ENCODE peak calls at places on chromosome X, in nine cellular contexts. One of them, this sample, is unnamed.

GRCh38 chrX:22392176-22392814 is 119.6 kb downstream of the CBLL2 start:
- DNase-seq in right lobe of liver: no peak
- DNase-seq in K562: no peak
- DNase-seq in cardiac fibroblast: no peak
- DNase-seq in HL-60: no peak
- DNase-seq in foreskin fibroblast: no peak
- DNase-seq in H7: no peak
- DNase-seq in cardiac muscle cell: no peak
- DNase-seq in neural progenitor cell: no peak
- DNase-seq in this sample: peak

GRCh38 chrX:26032141-26032917 is 105.8 kb upstream of the MAGEB18 start:
- DNase-seq in cardiac fibroblast: peak
- DNase-seq in foreskin fibroblast: no peak
- DNase-seq in right lobe of liver: no peak
- DNase-seq in H7: no peak
- DNase-seq in HL-60: no peak
- DNase-seq in neural progenitor cell: no peak
- DNase-seq in cardiac muscle cell: no peak
- DNase-seq in K562: no peak
- DNase-seq in this sample: no peak

GRCh38 chrX:115642895-115643530 is 82.0 kb downstream of the PLS3 start:
- DNase-seq in H7: no peak
- DNase-seq in neural progenitor cell: peak
- DNase-seq in cardiac fibroblast: peak
- DNase-seq in HL-60: peak
- DNase-seq in cardiac muscle cell: peak
- DNase-seq in right lobe of liver: no peak
- DNase-seq in K562: peak
- DNase-seq in foreskin fibroblast: peak
- DNase-seq in this sample: peak

GRCh38 chrX:149638860-149639259 is 7.3 kb upstream of the TMEM185A start:
- DNase-seq in cardiac muscle cell: no peak
- DNase-seq in H7: no peak
- DNase-seq in neural progenitor cell: no peak
- DNase-seq in HL-60: no peak
- DNase-seq in K562: no peak
- DNase-seq in foreskin fibroblast: no peak
- DNase-seq in right lobe of liver: no peak
- DNase-seq in cardiac fibroblast: peak
- DNase-seq in this sample: no peak

GRCh38 chrX:7061429-7061828 is 86.1 kb upstream of the STS start:
- DNase-seq in foreskin fibroblast: no peak
- DNase-seq in neural progenitor cell: no peak
- DNase-seq in cardiac fibroblast: no peak
- DNase-seq in HL-60: no peak
- DNase-seq in H7: no peak
- DNase-seq in K562: no peak
- DNase-seq in right lobe of liver: no peak
- DNase-seq in cardiac muscle cell: no peak
- DNase-seq in this sample: no peak

GRCh38 chrX:105552395-105552794 is 269.9 kb upstream of the NRK start:
- DNase-seq in right lobe of liver: no peak
- DNase-seq in cardiac fibroblast: peak
- DNase-seq in K562: no peak
- DNase-seq in H7: no peak
- DNase-seq in cardiac muscle cell: no peak
- DNase-seq in foreskin fibroblast: peak
- DNase-seq in neural progenitor cell: no peak
- DNase-seq in HL-60: no peak
- DNase-seq in this sample: no peak

GRCh38 chrX:3697701-3698279 is 15.7 kb downstream of the PRKX start:
- DNase-seq in cardiac muscle cell: no peak
- DNase-seq in foreskin fibroblast: no peak
- DNase-seq in K562: no peak
- DNase-seq in neural progenitor cell: peak
- DNase-seq in right lobe of liver: no peak
- DNase-seq in cardiac fibroblast: peak
- DNase-seq in H7: peak
- DNase-seq in HL-60: no peak
- DNase-seq in this sample: peak

GRCh38 chrX:154396948-154397887 is 959 bp upstream of the RPL10 start:
- DNase-seq in cardiac fibroblast: peak
- DNase-seq in HL-60: peak
- DNase-seq in H7: peak
- DNase-seq in K562: peak
- DNase-seq in right lobe of liver: peak
- DNase-seq in foreskin fibroblast: peak
- DNase-seq in neural progenitor cell: peak
- DNase-seq in cardiac muscle cell: peak
- DNase-seq in this sample: no peak

GRCh38 chrX:12770440-12770839 is 20.8 kb upstream of the PRPS2 start:
- DNase-seq in cardiac fibroblast: peak
- DNase-seq in K562: peak
- DNase-seq in cardiac muscle cell: peak
- DNase-seq in neural progenitor cell: peak
- DNase-seq in H7: no peak
- DNase-seq in right lobe of liver: no peak
- DNase-seq in HL-60: no peak
- DNase-seq in foreskin fibroblast: no peak
- DNase-seq in this sample: no peak

GRCh38 chrX:9172451-9172850 is 138.5 kb upstream of the FAM9B start:
- DNase-seq in H7: no peak
- DNase-seq in HL-60: no peak
- DNase-seq in cardiac muscle cell: no peak
- DNase-seq in K562: no peak
- DNase-seq in neural progenitor cell: no peak
- DNase-seq in right lobe of liver: no peak
- DNase-seq in cardiac fibroblast: no peak
- DNase-seq in foreskin fibroblast: no peak
- DNase-seq in this sample: no peak

GRCh38 chrX:67558267-67558666 is 14.4 kb downstream of the AR start:
- DNase-seq in right lobe of liver: no peak
- DNase-seq in H7: no peak
- DNase-seq in K562: no peak
- DNase-seq in cardiac muscle cell: no peak
- DNase-seq in neural progenitor cell: no peak
- DNase-seq in HL-60: no peak
- DNase-seq in foreskin fibroblast: no peak
- DNase-seq in cardiac fibroblast: no peak
- DNase-seq in this sample: no peak

GRCh38 chrX:108122748-108123147 is 31.2 kb downstream of the ATG4A start:
- DNase-seq in K562: no peak
- DNase-seq in foreskin fibroblast: peak
- DNase-seq in right lobe of liver: no peak
- DNase-seq in cardiac muscle cell: no peak
- DNase-seq in HL-60: no peak
- DNase-seq in H7: no peak
- DNase-seq in cardiac fibroblast: peak
- DNase-seq in neural progenitor cell: no peak
- DNase-seq in this sample: no peak

GRCh38 chrX:108097380-108097779 is 5.8 kb downstream of the ATG4A start:
- DNase-seq in cardiac muscle cell: no peak
- DNase-seq in right lobe of liver: no peak
- DNase-seq in H7: no peak
- DNase-seq in K562: no peak
- DNase-seq in cardiac fibroblast: no peak
- DNase-seq in neural progenitor cell: no peak
- DNase-seq in HL-60: no peak
- DNase-seq in foreskin fibroblast: peak
- DNase-seq in this sample: no peak

GRCh38 chrX:26262121-26262523 is 46.2 kb downstream of the MAGEB5 start:
- DNase-seq in foreskin fibroblast: peak
- DNase-seq in H7: no peak
- DNase-seq in K562: no peak
- DNase-seq in cardiac muscle cell: no peak
- DNase-seq in neural progenitor cell: no peak
- DNase-seq in right lobe of liver: no peak
- DNase-seq in cardiac fibroblast: peak
- DNase-seq in HL-60: no peak
- DNase-seq in this sample: peak

GRCh38 chrX:78327370-78328048 is at the start of gene CYSLTR1:
- DNase-seq in H7: no peak
- DNase-seq in right lobe of liver: no peak
- DNase-seq in cardiac fibroblast: no peak
- DNase-seq in HL-60: peak
- DNase-seq in cardiac muscle cell: peak
- DNase-seq in foreskin fibroblast: no peak
- DNase-seq in K562: no peak
- DNase-seq in neural progenitor cell: peak
- DNase-seq in this sample: no peak

DNA sequence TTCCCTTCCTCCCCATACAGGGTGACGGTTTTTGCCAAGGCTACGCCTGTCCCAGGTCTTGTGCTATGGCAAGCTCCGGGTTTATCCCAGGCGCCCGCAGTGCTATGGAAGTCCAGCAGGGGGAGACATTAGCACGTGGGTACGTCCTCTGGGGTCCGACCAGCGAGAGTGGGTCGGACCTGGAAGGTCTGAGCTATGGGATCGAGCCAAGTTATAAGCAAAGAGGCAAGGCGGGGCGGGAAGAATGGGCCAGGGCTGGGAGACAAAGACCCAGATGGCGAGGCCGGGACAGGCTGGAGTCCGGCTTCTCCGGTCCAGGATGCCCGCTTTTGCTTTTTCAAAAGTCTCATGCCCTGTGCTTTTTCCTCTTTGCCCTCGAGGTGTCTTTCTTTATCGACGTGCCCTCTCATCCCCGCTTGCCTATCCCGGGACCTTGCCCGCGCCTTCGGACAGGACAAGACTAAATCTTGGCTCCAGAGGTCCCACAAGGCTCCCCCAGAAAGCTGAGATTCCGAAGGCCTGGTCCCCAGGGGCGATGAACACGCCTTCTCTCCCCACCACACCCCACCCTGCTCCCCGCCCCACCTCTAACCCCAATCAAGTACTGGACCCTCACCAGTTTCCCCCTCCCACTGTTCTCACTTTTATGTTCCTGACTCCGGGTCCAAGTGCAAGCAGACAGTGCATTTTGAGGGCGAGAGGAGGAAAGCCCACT is 816 bp upstream of the EFNB1 start:
- DNase-seq in HL-60: peak
- DNase-seq in neural progenitor cell: peak
- DNase-seq in cardiac muscle cell: peak
- DNase-seq in K562: peak
- DNase-seq in right lobe of liver: peak
- DNase-seq in foreskin fibroblast: peak
- DNase-seq in H7: peak
- DNase-seq in cardiac fibroblast: peak
- DNase-seq in this sample: peak
- H3K4me3 ChIP-seq in HL-60: peak
- H3K4me3 ChIP-seq in neural progenitor cell: peak
- H3K4me3 ChIP-seq in cardiac muscle cell: peak
- H3K4me3 ChIP-seq in K562: peak
- H3K4me3 ChIP-seq in right lobe of liver: peak
- H3K4me3 ChIP-seq in foreskin fibroblast: peak
- H3K4me3 ChIP-seq in H7: peak
- H3K4me3 ChIP-seq in cardiac fibroblast: peak
- H3K4me3 ChIP-seq in this sample: peak

GRCh38 chrX:130111220-130111934 is 1.1 kb upstream of the ELF4 start:
- DNase-seq in cardiac muscle cell: peak
- DNase-seq in neural progenitor cell: no peak
- DNase-seq in HL-60: no peak
- DNase-seq in right lobe of liver: no peak
- DNase-seq in K562: peak
- DNase-seq in cardiac fibroblast: no peak
- DNase-seq in H7: peak
- DNase-seq in foreskin fibroblast: no peak
- DNase-seq in this sample: no peak
- H3K4me3 ChIP-seq in cardiac muscle cell: no peak
- H3K4me3 ChIP-seq in neural progenitor cell: no peak
- H3K4me3 ChIP-seq in HL-60: peak
- H3K4me3 ChIP-seq in right lobe of liver: peak
- H3K4me3 ChIP-seq in K562: peak
- H3K4me3 ChIP-seq in cardiac fibroblast: peak
- H3K4me3 ChIP-seq in H7: peak
- H3K4me3 ChIP-seq in foreskin fibroblast: peak
- H3K4me3 ChIP-seq in this sample: peak

GRCh38 chrX:103825881-103826280 is 6.2 kb downstream of the RAB9B start:
- DNase-seq in cardiac muscle cell: no peak
- DNase-seq in right lobe of liver: no peak
- DNase-seq in K562: no peak
- DNase-seq in foreskin fibroblast: no peak
- DNase-seq in cardiac fibroblast: no peak
- DNase-seq in neural progenitor cell: no peak
- DNase-seq in HL-60: no peak
- DNase-seq in H7: no peak
- DNase-seq in this sample: no peak

GRCh38 chrX:103831803-103832544 is at the start of gene RAB9B:
- DNase-seq in K562: peak
- DNase-seq in cardiac fibroblast: no peak
- DNase-seq in neural progenitor cell: peak
- DNase-seq in H7: peak
- DNase-seq in cardiac muscle cell: peak
- DNase-seq in foreskin fibroblast: no peak
- DNase-seq in HL-60: no peak
- DNase-seq in right lobe of liver: peak
- DNase-seq in this sample: peak

GRCh38 chrX:103830848-103831247 is 1.2 kb downstream of the RAB9B start:
- DNase-seq in neural progenitor cell: no peak
- DNase-seq in cardiac fibroblast: no peak
- DNase-seq in HL-60: no peak
- DNase-seq in cardiac muscle cell: no peak
- DNase-seq in foreskin fibroblast: no peak
- DNase-seq in K562: no peak
- DNase-seq in H7: no peak
- DNase-seq in right lobe of liver: no peak
- DNase-seq in this sample: no peak

GRCh38 chrX:103828529-103828928 is 3.5 kb downstream of the RAB9B start:
- DNase-seq in HL-60: no peak
- DNase-seq in neural progenitor cell: no peak
- DNase-seq in K562: no peak
- DNase-seq in H7: no peak
- DNase-seq in right lobe of liver: no peak
- DNase-seq in cardiac muscle cell: no peak
- DNase-seq in cardiac fibroblast: no peak
- DNase-seq in foreskin fibroblast: no peak
- DNase-seq in this sample: no peak

DNA sequence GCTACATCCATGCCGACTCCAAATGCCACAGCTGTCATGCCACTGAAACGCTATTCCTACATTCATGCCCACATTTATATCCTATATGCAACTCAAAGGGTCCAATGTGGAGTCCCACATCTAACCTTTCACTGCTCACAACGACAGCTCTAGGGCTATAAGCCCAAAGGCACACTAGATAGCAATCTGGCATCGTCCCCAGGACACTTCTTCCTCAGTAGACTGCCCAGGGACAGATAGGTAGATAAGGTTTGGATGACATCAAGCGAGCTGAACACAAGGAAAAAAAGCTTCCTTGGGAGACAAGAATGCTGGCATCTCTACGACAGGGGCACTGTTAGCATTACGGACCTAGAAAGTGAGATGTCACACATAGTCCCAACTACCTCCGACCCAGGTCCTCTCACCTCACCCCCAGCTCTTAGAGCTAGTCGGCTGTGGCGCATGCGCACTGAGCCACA is 685 bp downstream of the RAB9B start:
- DNase-seq in cardiac muscle cell: peak
- DNase-seq in H7: peak
- DNase-seq in right lobe of liver: no peak
- DNase-seq in HL-60: no peak
- DNase-seq in foreskin fibroblast: no peak
- DNase-seq in cardiac fibroblast: peak
- DNase-seq in neural progenitor cell: peak
- DNase-seq in K562: peak
- DNase-seq in this sample: no peak
- H3K4me3 ChIP-seq in cardiac muscle cell: peak
- H3K4me3 ChIP-seq in H7: peak
- H3K4me3 ChIP-seq in right lobe of liver: peak
- H3K4me3 ChIP-seq in HL-60: peak
- H3K4me3 ChIP-seq in foreskin fibroblast: peak
- H3K4me3 ChIP-seq in cardiac fibroblast: peak
- H3K4me3 ChIP-seq in neural progenitor cell: peak
- H3K4me3 ChIP-seq in K562: peak
- H3K4me3 ChIP-seq in this sample: peak

GRCh38 chrX:1274786-1275185 is 6.2 kb downstream of the CSF2RA start:
- DNase-seq in right lobe of liver: no peak
- DNase-seq in K562: no peak
- DNase-seq in H7: no peak
- DNase-seq in cardiac fibroblast: no peak
- DNase-seq in HL-60: peak
- DNase-seq in cardiac muscle cell: no peak
- DNase-seq in foreskin fibroblast: no peak
- DNase-seq in neural progenitor cell: no peak
- DNase-seq in this sample: no peak
- H3K4me3 ChIP-seq in right lobe of liver: no peak
- H3K4me3 ChIP-seq in K562: no peak
- H3K4me3 ChIP-seq in H7: no peak
- H3K4me3 ChIP-seq in cardiac fibroblast: no peak
- H3K4me3 ChIP-seq in HL-60: no peak
- H3K4me3 ChIP-seq in cardiac muscle cell: no peak
- H3K4me3 ChIP-seq in foreskin fibroblast: no peak
- H3K4me3 ChIP-seq in neural progenitor cell: no peak
- H3K4me3 ChIP-seq in this sample: no peak

This sample was measured in brain microvascular endothelial cell.